ENCODE peak calls at places on chromosomes 12 and 14, in six cellular contexts. W, B, Y, O, K and V are unnamed samples.

GRCh38 chr12:10562306-10562933 is 51.0 kb downstream of the MAGOHB start:
- DNase-seq in O (peak), Y (peak), B (peak), K (peak), W (peak), V (peak)

GRCh38 chr12:8658361-8658760 is 4.3 kb downstream of the MFAP5 start:
- DNase-seq in B (peak), Y (no peak), K (no peak), O (no peak), W (peak), V (peak)

GRCh38 chr12:116236986-116237385 is 40.5 kb downstream of the MED13L start:
- DNase-seq in B (peak), Y (no peak), O (no peak), W (no peak), K (no peak), V (no peak)

GRCh38 chr14:24296341-24297157 is 3.0 kb downstream of the DHRS1 start:
- DNase-seq in B (peak), W (peak), O (peak), Y (peak), K (peak), V (peak)

GRCh38 chr12:30329281-30329680 is 366.4 kb downstream of the IPO8 start:
- DNase-seq in B (peak), K (no peak), Y (no peak), W (no peak), O (no peak), V (peak)

GRCh38 chr14:73640796-73641195 is 4.0 kb upstream of the DNAL1 start:
- DNase-seq in Y (no peak), B (no peak), W (no peak), K (no peak), O (no peak), V (no peak)

GRCh38 chr12:96104566-96104965 is 69.2 kb upstream of the LTA4H start:
- DNase-seq in Y (no peak), O (no peak), K (no peak), W (no peak), B (no peak), V (no peak)

GRCh38 chr14:77409131-77409533 is 14.2 kb downstream of the NOXRED1 start:
- DNase-seq in B (no peak), W (peak), Y (peak), K (no peak), O (no peak), V (no peak)

GRCh38 chr14:58639842-58640484 is 2.2 kb downstream of the DACT1 start:
- DNase-seq in O (peak), B (peak), Y (peak), W (peak), K (peak), V (peak)

GRCh38 chr12:1833596-1834028 is 13.2 kb downstream of the LRTM2 start:
- DNase-seq in W (no peak), K (no peak), B (no peak), O (no peak), Y (no peak), V (no peak)

GRCh38 chr12:80001562-80001961 is 66.7 kb upstream of the PPP1R12A start:
- DNase-seq in B (no peak), Y (no peak), K (no peak), W (peak), O (no peak), V (no peak)

GRCh38 chr14:58832010-58832409 is 194.2 kb downstream of the DACT1 start:
- DNase-seq in O (no peak), K (no peak), Y (no peak), B (no peak), W (no peak), V (no peak)

GRCh38 chr12:46402451-46402850 is 29.9 kb upstream of the SLC38A2 start:
- DNase-seq in Y (no peak), B (peak), W (no peak), K (peak), O (no peak), V (peak)

GRCh38 chr12:6868211-6869048 is 1.1 kb downstream of the TPI1 start:
- DNase-seq in W (no peak), B (no peak), K (no peak), Y (no peak), O (no peak), V (no peak)

GRCh38 chr12:113137861-113138783 is 2.6 kb upstream of the RASAL1 start:
- DNase-seq in O (no peak), Y (no peak), K (no peak), B (no peak), W (no peak), V (no peak)

GRCh38 chr14:61043506-61043905 is 62.5 kb downstream of the SLC38A6 start:
- DNase-seq in Y (no peak), K (no peak), O (no peak), B (no peak), W (no peak), V (no peak)

GRCh38 chr12:89544730-89545184 is 18.9 kb upstream of the POC1B start:
- DNase-seq in B (peak), O (no peak), K (peak), Y (no peak), W (peak), V (peak)

GRCh38 chr12:25084816-25085215 is 110.1 kb downstream of the DNAI7 start:
- DNase-seq in K (no peak), O (no peak), Y (no peak), W (peak), B (no peak), V (no peak)

GRCh38 chr14:55580401-55581010 is 499 bp downstream of the KTN1 start:
- DNase-seq in W (peak), K (peak), B (peak), Y (peak), O (no peak), V (no peak)

GRCh38 chr12:132280436-132280835 is 49.0 kb downstream of the GALNT9 start:
- DNase-seq in Y (no peak), W (no peak), B (no peak), O (no peak), K (no peak), V (no peak)

DNA sequence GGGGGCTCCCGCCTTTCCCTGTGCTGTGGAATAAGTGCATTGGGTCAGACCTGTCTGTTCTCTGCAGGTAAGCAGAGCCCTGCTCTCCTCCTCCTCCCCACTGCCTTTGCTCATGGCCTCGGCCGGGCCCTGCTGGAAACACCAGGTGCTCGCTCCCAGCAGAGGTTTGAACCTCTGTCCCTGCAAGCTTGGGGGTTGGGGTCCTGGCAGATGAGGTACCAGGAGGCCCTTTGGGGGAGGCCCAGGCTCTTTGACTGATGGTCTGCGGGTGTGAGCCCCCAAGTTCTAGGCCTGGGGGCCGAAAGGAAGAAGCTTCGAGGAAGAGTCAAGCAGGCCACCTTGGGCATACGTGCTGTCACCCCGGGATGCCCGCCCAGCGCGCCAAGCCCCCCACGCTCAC is 22.1 kb upstream of the CEP170B start:
- DNase-seq in B (no peak), Y (no peak), W (no peak), O (no peak), K (no peak), V (no peak)
- H3K4me3 ChIP-seq in B (peak), Y (no peak), W (peak), O (no peak), K (no peak), V (no peak)

GRCh38 chr12:94175763-94176660 is 27.6 kb downstream of the PLXNC1 start:
- DNase-seq in B (peak), Y (peak), O (no peak), K (no peak), W (no peak), V (no peak)

GRCh38 chr12:94172031-94172430 is 23.7 kb downstream of the PLXNC1 start:
- DNase-seq in Y (no peak), W (no peak), K (no peak), B (no peak), O (no peak), V (no peak)

GRCh38 chr12:94172973-94173372 is 24.6 kb downstream of the PLXNC1 start:
- DNase-seq in O (no peak), K (no peak), W (no peak), B (peak), Y (no peak), V (peak)

GRCh38 chr12:94173660-94174265 is 25.4 kb downstream of the PLXNC1 start:
- DNase-seq in O (no peak), W (no peak), K (no peak), B (no peak), Y (peak), V (no peak)

GRCh38 chr12:94174576-94174975 is 26.2 kb downstream of the PLXNC1 start:
- DNase-seq in W (no peak), Y (peak), K (no peak), B (no peak), O (no peak), V (no peak)
- H3K4me3 ChIP-seq in W (no peak), Y (no peak), K (no peak), B (no peak), O (no peak), V (no peak)

GRCh38 chr12:127079636-127080035 is 1187.3 kb upstream of the TMEM132C start:
- DNase-seq in B (no peak), O (no peak), K (no peak), Y (no peak), W (no peak), V (no peak)

GRCh38 chr12:127078577-127079350 is 1188.2 kb upstream of the TMEM132C start:
- DNase-seq in Y (no peak), B (peak), O (no peak), W (no peak), K (peak), V (no peak)

GRCh38 chr12:127083028-127083949 is 1183.7 kb upstream of the TMEM132C start:
- DNase-seq in W (peak), K (peak), Y (peak), B (peak), O (peak), V (peak)

GRCh38 chr12:127077262-127078045 is 1189.5 kb upstream of the TMEM132C start:
- DNase-seq in W (no peak), O (no peak), Y (no peak), K (no peak), B (no peak), V (no peak)

GRCh38 chr12:127081058-127081457 is 1185.9 kb upstream of the TMEM132C start:
- DNase-seq in Y (no peak), B (no peak), K (no peak), O (no peak), W (no peak), V (no peak)
- H3K4me3 ChIP-seq in Y (no peak), B (no peak), K (no peak), O (no peak), W (no peak), V (no peak)

DNA sequence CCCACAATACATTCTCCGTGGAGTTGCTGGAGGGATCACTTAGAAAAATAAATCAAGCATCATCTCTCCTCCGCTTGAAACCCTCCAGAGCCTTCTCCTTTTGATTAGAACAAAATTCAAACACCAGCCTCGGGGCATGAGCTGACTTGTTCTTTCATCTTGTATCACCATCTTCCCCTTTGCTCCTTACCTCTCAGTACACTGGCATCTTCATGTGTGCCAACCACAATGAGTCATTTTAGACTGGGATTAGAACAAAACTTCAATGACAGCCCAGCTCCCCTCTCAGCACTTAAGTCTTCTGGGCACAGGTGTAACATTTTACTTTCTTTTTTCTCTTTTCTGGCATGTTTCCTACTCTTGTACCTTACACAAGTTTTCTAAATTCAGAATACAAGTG is 1159.2 kb upstream of the TMEM132C start:
- DNase-seq in Y (peak), K (no peak), B (peak), O (no peak), W (no peak), V (no peak)
- H3K4me3 ChIP-seq in Y (no peak), K (no peak), B (no peak), O (no peak), W (no peak), V (no peak)

GRCh38 chr12:52824741-52825410 is 9.2 kb downstream of the KRT79 start:
- DNase-seq in B (no peak), W (no peak), Y (no peak), K (no peak), O (no peak), V (no peak)
- H3K4me3 ChIP-seq in B (no peak), W (no peak), Y (no peak), K (no peak), O (no peak), V (no peak)

GRCh38 chr14:103697601-103698379 is 17.5 kb downstream of the XRCC3 start:
- DNase-seq in W (no peak), O (no peak), Y (no peak), K (no peak), B (no peak), V (no peak)
- H3K4me3 ChIP-seq in W (no peak), O (no peak), Y (no peak), K (no peak), B (no peak), V (no peak)

GRCh38 chr12:57624441-57625220 is 8.4 kb downstream of the B4GALNT1 start:
- DNase-seq in B (no peak), Y (no peak), O (no peak), W (no peak), K (no peak), V (no peak)

GRCh38 chr12:57623811-57624390 is 9.1 kb downstream of the B4GALNT1 start:
- DNase-seq in O (no peak), W (no peak), B (no peak), K (no peak), Y (no peak), V (no peak)

GRCh38 chr12:57626929-57627445 is 6.0 kb downstream of the B4GALNT1 start:
- DNase-seq in O (no peak), K (no peak), Y (no peak), B (no peak), W (no peak), V (no peak)

GRCh38 chr12:57626111-57626928 is 6.7 kb downstream of the B4GALNT1 start:
- DNase-seq in K (no peak), Y (no peak), W (no peak), O (no peak), B (no peak), V (no peak)

GRCh38 chr12:57625261-57626032 is 7.6 kb downstream of the B4GALNT1 start:
- DNase-seq in W (no peak), B (no peak), K (no peak), Y (no peak), O (no peak), V (no peak)
- H3K4me3 ChIP-seq in W (no peak), B (no peak), K (no peak), Y (no peak), O (no peak), V (no peak)

GRCh38 chr12:101086490-101086889 is 123.5 kb downstream of the SLC5A8 start:
- DNase-seq in O (no peak), K (no peak), W (peak), B (no peak), Y (no peak), V (peak)

GRCh38 chr12:101087903-101088302 is 122.1 kb downstream of the SLC5A8 start:
- DNase-seq in K (no peak), W (no peak), Y (no peak), O (no peak), B (no peak), V (no peak)

DNA sequence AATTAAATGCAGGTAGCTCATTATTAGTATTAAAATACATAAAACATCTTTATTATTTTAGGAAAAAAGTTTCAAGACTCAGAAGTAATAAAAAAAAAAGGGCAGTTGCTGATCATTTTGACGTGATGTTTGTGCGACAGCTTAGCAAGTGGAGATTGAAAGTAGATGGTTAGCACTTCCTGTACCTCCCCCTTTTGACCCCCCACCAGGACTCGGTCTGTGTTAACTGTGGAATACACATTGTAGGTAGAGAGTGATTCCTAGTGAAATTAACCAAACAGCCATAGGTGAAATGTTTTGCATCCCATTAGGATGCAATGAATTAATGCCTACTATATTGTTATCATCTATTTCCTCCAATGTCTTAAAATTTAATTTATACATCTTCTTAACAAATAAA is 120.8 kb downstream of the SLC5A8 start:
- DNase-seq in O (no peak), Y (no peak), K (no peak), W (peak), B (no peak), V (no peak)
- H3K4me3 ChIP-seq in O (no peak), Y (no peak), K (no peak), W (no peak), B (no peak), V (no peak)